ENCODE peak calls at places on chromosomes 6 and 20, in ten cellular contexts. E is endothelial cell; C is RKO; A is central memory CD4-positive, alpha-beta T cell; Z is left ventricle myocardium inferior; F is stomach; Y is testis; H is activated CD4-positive, alpha-beta T cell treated with anti-CD3 and anti-CD28 coated beads for 48 hours; G is substantia nigra; B is tibial nerve. K is an unnamed sample.

GRCh38 chr6:79520534-79520933 is 16.7 kb downstream of the LCA5 start:
- DNase-seq in H (no peak), A (no peak), B (no peak), E (no peak), Z (no peak), F (no peak), Y (no peak), C (no peak), G (no peak), K (no peak)

GRCh38 chr6:167428664-167429063 is 103.8 kb downstream of the TTLL2 start:
- DNase-seq in F (no peak), A (no peak), G (no peak), Y (no peak), C (no peak), B (no peak), E (no peak), Z (no peak), H (peak), K (no peak)

GRCh38 chr6:148869589-148869988 is 122.8 kb downstream of the UST start:
- DNase-seq in G (no peak), F (no peak), H (no peak), C (peak), A (no peak), Y (no peak), Z (no peak), B (no peak), E (no peak), K (no peak)

GRCh38 chr6:26594730-26595632 is 1.8 kb upstream of the ABT1 start:
- DNase-seq in E (no peak), A (no peak), B (no peak), G (no peak), C (peak), F (no peak), Z (no peak), H (peak), Y (no peak), K (no peak)

GRCh38 chr6:161838306-161839035 is 564.6 kb upstream of the AGPAT4 start:
- DNase-seq in G (no peak), A (no peak), Z (no peak), Y (peak), C (no peak), H (no peak), E (no peak), F (peak), B (no peak), K (no peak)

GRCh38 chr6:122180132-122180531 is 219.3 kb upstream of the HSF2 start:
- DNase-seq in A (no peak), B (no peak), F (no peak), Y (no peak), E (no peak), Z (no peak), C (no peak), H (no peak), G (no peak), K (no peak)

GRCh38 chr6:143555071-143555492 is 43.6 kb upstream of the FUCA2 start:
- DNase-seq in E (no peak), Z (no peak), B (no peak), C (no peak), G (no peak), A (no peak), Y (no peak), F (no peak), H (no peak), K (no peak)

GRCh38 chr6:79604583-79605037 is 26.5 kb upstream of the SH3BGRL2 start:
- DNase-seq in Z (no peak), H (no peak), G (no peak), A (no peak), B (no peak), E (no peak), C (peak), F (no peak), Y (no peak), K (no peak)

GRCh38 chr6:43865086-43865485 is 95.1 kb downstream of the VEGFA start:
- DNase-seq in B (no peak), G (no peak), Y (no peak), C (no peak), E (no peak), F (no peak), Z (no peak), A (no peak), H (no peak), K (no peak)

GRCh38 chr6:137415127-137415833 is 78.9 kb downstream of the OLIG3 start:
- DNase-seq in F (peak), C (peak), Y (peak), G (peak), E (peak), B (peak), A (peak), H (peak), Z (peak), K (peak)

GRCh38 chr6:26233608-26234420 is 131.2 kb upstream of the BTN3A2 start:
- DNase-seq in B (no peak), F (peak), E (no peak), A (peak), H (peak), Y (peak), C (peak), G (no peak), Z (no peak), K (peak)

GRCh38 chr6:16206595-16207037 is 31.8 kb upstream of the GMPR start:
- DNase-seq in A (peak), Y (peak), F (peak), Z (no peak), G (no peak), E (peak), H (peak), C (peak), B (peak), K (peak)

GRCh38 chr6:133837801-133838349 is 51.0 kb upstream of the TCF21 start:
- DNase-seq in B (peak), G (no peak), Z (peak), E (peak), C (peak), Y (peak), F (peak), H (peak), A (peak), K (peak)

GRCh38 chr20:43749734-43750294 is 23.0 kb upstream of the GTSF1L start:
- DNase-seq in G (peak), E (peak), C (peak), Y (peak), F (peak), A (peak), H (peak), Z (peak), B (peak), K (peak)

GRCh38 chr6:12602951-12603710 is 113.4 kb upstream of the PHACTR1 start:
- DNase-seq in B (no peak), A (no peak), Y (no peak), G (no peak), H (no peak), C (peak), E (no peak), F (peak), Z (no peak), K (no peak)

GRCh38 chr6:100751590-100751989 is 129.5 kb downstream of the ASCC3 start:
- DNase-seq in A (no peak), Z (no peak), C (no peak), E (no peak), Y (no peak), H (no peak), G (no peak), B (no peak), F (no peak), K (no peak)

GRCh38 chr6:39344821-39345280 is 22.3 kb upstream of the KCNK16 start:
- DNase-seq in H (no peak), A (no peak), C (no peak), B (no peak), G (no peak), Y (no peak), F (no peak), Z (no peak), E (no peak), K (no peak)

GRCh38 chr6:168120390-168121307 is 41.6 kb upstream of the FRMD1 start:
- DNase-seq in A (no peak), C (no peak), G (no peak), Z (no peak), F (no peak), Y (peak), H (peak), E (no peak), B (no peak), K (no peak)

GRCh38 chr6:25556516-25556915 is 95.5 kb upstream of the SCGN start:
- DNase-seq in F (peak), H (peak), B (peak), E (peak), C (peak), Y (peak), G (no peak), A (peak), Z (peak), K (peak)

GRCh38 chr20:1472556-1473243 is 6.1 kb upstream of the NSFL1C start:
- DNase-seq in H (no peak), A (no peak), F (no peak), Y (no peak), G (no peak), C (no peak), B (no peak), Z (no peak), E (no peak), K (peak)

GRCh38 chr6:170130771-170131241 is 160.1 kb downstream of the DLL1 start:
- DNase-seq in E (no peak), F (peak), Z (no peak), Y (peak), G (no peak), A (no peak), C (no peak), B (no peak), H (no peak), K (no peak)

GRCh38 chr20:48732081-48732829 is 95.5 kb downstream of the PREX1 start:
- DNase-seq in A (no peak), F (no peak), C (no peak), B (peak), E (no peak), Z (no peak), H (no peak), G (no peak), Y (no peak), K (no peak)

GRCh38 chr6:43456737-43457126 is 1.4 kb upstream of the DLK2 start:
- DNase-seq in E (no peak), C (no peak), A (no peak), Z (no peak), G (no peak), F (no peak), Y (no peak), B (no peak), H (no peak), K (no peak)

GRCh38 chr6:89145461-89145961 is 344 bp upstream of the PM20D2 start:
- DNase-seq in G (no peak), F (no peak), E (no peak), Y (peak), H (peak), A (peak), C (peak), Z (no peak), B (no peak), K (peak)

GRCh38 chr6:168028181-168028580 is 30.7 kb downstream of the KIF25 start:
- DNase-seq in Z (no peak), F (no peak), A (no peak), C (no peak), G (no peak), H (no peak), E (no peak), Y (no peak), B (no peak), K (no peak)

GRCh38 chr6:41689171-41690008 is 46.0 kb downstream of the TFEB start:
- DNase-seq in B (no peak), E (no peak), C (no peak), H (no peak), Y (no peak), G (no peak), A (no peak), Z (no peak), F (peak), K (no peak)

GRCh38 chr20:63693079-63693974 is 3.1 kb upstream of the TNFRSF6B start:
- DNase-seq in Z (no peak), Y (no peak), A (no peak), B (no peak), E (no peak), C (no peak), F (no peak), G (no peak), H (no peak), K (no peak)

GRCh38 chr6:132527791-132528190 is 10.3 kb upstream of the TAAR9 start:
- DNase-seq in Z (no peak), F (no peak), Y (no peak), C (peak), E (no peak), H (no peak), A (no peak), G (no peak), B (no peak), K (no peak)

GRCh38 chr6:146650799-146651481 is 52.2 kb downstream of the ADGB start:
- DNase-seq in E (no peak), H (no peak), B (no peak), F (no peak), G (no peak), A (no peak), C (peak), Z (no peak), Y (no peak), K (no peak)

GRCh38 chr6:52231411-52232127 is 12.7 kb downstream of the IL17F start:
- DNase-seq in A (peak), E (no peak), C (no peak), F (no peak), H (peak), Z (no peak), Y (no peak), G (no peak), B (no peak), K (no peak)